ENCODE peak calls at places on chromosomes 6 and 20, in ten cellular contexts. S is heart left ventricle; R is hypothalamus; D is GM10248; U is effector CD8-positive, alpha-beta T cell; B is NCI-H1092 treated with DMSO at 0.1 percent for 48 hours; V is GM20000; C is fibroblast of lung; A is HAP-1; W is activated T-helper 1 cell treated with anti-CD3 and anti-CD28 coated beads, Interleukin-2, amount 50 U/mL, for 16 hours. N is an unnamed sample.

GRCh38 chr6:14066782-14067406 is 50.7 kb upstream of the CD83 start:
- DNase-seq in D (peak), W (no peak), A (peak), S (no peak), B (peak), V (peak), R (no peak), C (peak), U (no peak), N (peak)

GRCh38 chr6:169647637-169648036 is 54.2 kb downstream of the WDR27 start:
- DNase-seq in A (no peak), R (no peak), W (no peak), D (no peak), U (no peak), B (no peak), C (no peak), S (no peak), V (no peak), N (no peak)

GRCh38 chr6:33929575-33930288 is 125.9 kb upstream of the MLN start:
- DNase-seq in B (peak), A (no peak), D (no peak), S (peak), C (peak), R (no peak), W (no peak), V (no peak), U (no peak), N (peak)

GRCh38 chr20:44016525-44016924 is 101.9 kb downstream of the TOX2 start:
- DNase-seq in D (no peak), W (no peak), B (no peak), V (no peak), S (no peak), U (no peak), A (no peak), R (no peak), C (no peak), N (no peak)

GRCh38 chr6:144883915-144884314 is 598.8 kb downstream of the UTRN start:
- DNase-seq in B (no peak), R (no peak), V (no peak), S (no peak), A (no peak), U (no peak), C (no peak), W (no peak), D (no peak), N (no peak)

GRCh38 chr6:43936476-43936875 is 166.5 kb downstream of the VEGFA start:
- DNase-seq in C (no peak), A (no peak), D (no peak), V (no peak), S (no peak), W (no peak), B (no peak), R (no peak), U (no peak), N (no peak)

GRCh38 chr20:40433341-40433861 is 255.6 kb downstream of the MAFB start:
- DNase-seq in D (no peak), V (no peak), R (no peak), U (no peak), A (no peak), C (no peak), S (no peak), W (no peak), B (no peak), N (no peak)

GRCh38 chr6:49490633-49491032 is 9.1 kb upstream of the GLYATL3 start:
- DNase-seq in B (no peak), W (no peak), C (no peak), V (no peak), A (no peak), R (no peak), U (no peak), S (no peak), D (no peak), N (no peak)

GRCh38 chr6:78867020-78867369 is 356 bp upstream of the IRAK1BP1 start:
- DNase-seq in B (no peak), R (peak), C (no peak), V (no peak), A (no peak), U (no peak), D (no peak), S (no peak), W (no peak), N (no peak)

N was measured in NCI-H446 treated with DMSO at 0.1 percent for 48 hours.